ENCODE peak calls at places on chromosomes 6 and 20, in four cellular contexts. A is spleen; M is LoVo; H is stimulated activated CD8-positive, alpha-beta memory T cell treated with anti-CD3 and anti-CD28 coated beads, Interleukin-15, amount 100 ng/mL, for 4 hours. X is an unnamed sample.

GRCh38 chr20:19699132-19699971 is 58.7 kb upstream of the RIN2 start:
- DNase-seq in A (no peak), M (no peak), H (no peak), X (no peak)

GRCh38 chr20:45235995-45236394 is 14.8 kb downstream of the SEMG2 start:
- DNase-seq in A (no peak), M (no peak), H (no peak), X (no peak)

GRCh38 chr6:35731414-35731735 is 5.5 kb upstream of the ARMC12 start:
- DNase-seq in A (peak; percentile 100), M (peak; percentile 28), H (peak; percentile 79), X (no peak)

GRCh38 chr6:28211840-28212509 is 13.1 kb upstream of the ZSCAN9 start:
- DNase-seq in A (no peak), M (no peak), H (no peak), X (no peak)

GRCh38 chr6:159966339-159966738 is 2.5 kb upstream of the IGF2R start:
- DNase-seq in A (no peak), M (no peak), H (no peak), X (no peak)

GRCh38 chr6:113205563-113205962 is 651.6 kb upstream of the MARCKS start:
- DNase-seq in A (no peak), M (no peak), H (no peak), X (no peak)

GRCh38 chr6:31112478-31112877 is at the start of gene C6orf15:
- DNase-seq in A (peak; percentile 52), M (no peak), H (no peak), X (no peak)

GRCh38 chr20:23637282-23638221 is at the start of gene CST3:
- DNase-seq in A (peak; percentile 90), M (peak; percentile 89), H (no peak), X (no peak)